ENCODE peak calls at places on chromosomes 12 and 14, in four cellular contexts. A is right cardiac atrium, U is psoas muscle, J is tibial nerve. V is an unnamed sample. For H3K4me1, the result is how much of the 10 kb centered on the place peaks cover.

GRCh38 chr14:68245146-68246073 is 425.8 kb downstream of the RAD51B start:
- DNase-seq in J (no peak), A (peak), U (peak), V (no peak)

GRCh38 chr14:77033622-77034521 is 5.4 kb upstream of the IRF2BPL start:
- DNase-seq in J (peak), U (peak), A (peak), V (peak)

GRCh38 chr14:101665478-101666078 is 95.9 kb upstream of the PPP2R5C start:
- DNase-seq in J (no peak), U (no peak), A (no peak), V (no peak)

GRCh38 chr14:32711103-32711680 is 227.5 kb upstream of the NPAS3 start:
- DNase-seq in U (no peak), J (no peak), A (no peak), V (no peak)

GRCh38 chr12:53505086-53505485 is 2.2 kb downstream of the NPFF start:
- DNase-seq in U (peak), A (peak), J (no peak), V (no peak)

GRCh38 chr14:72906316-72906715 is 12.4 kb upstream of the DPF3 start:
- DNase-seq in A (no peak), J (no peak), U (no peak), V (no peak)

GRCh38 chr12:4781212-4781611 is 61.0 kb downstream of the GALNT8 start:
- DNase-seq in A (no peak), U (no peak), J (no peak), V (no peak)

GRCh38 chr14:50605776-50606175 is 45.8 kb downstream of the ATL1 start:
- DNase-seq in U (no peak), A (no peak), J (no peak), V (no peak)

GRCh38 chr12:84983289-84983688 is 52.8 kb downstream of the TSPAN19 start:
- DNase-seq in J (no peak), A (no peak), U (no peak), V (no peak)

GRCh38 chr12:90250041-90250440 is 541.4 kb upstream of the ATP2B1 start:
- DNase-seq in J (no peak), A (no peak), U (no peak), V (no peak)

GRCh38 chr12:94289551-94290312 is 141.4 kb downstream of the PLXNC1 start:
- DNase-seq in J (no peak), A (peak), U (no peak), V (no peak)

GRCh38 chr12:120818416-120818815 is 85.7 kb downstream of the SPPL3 start:
- DNase-seq in A (no peak), J (no peak), U (no peak), V (no peak)

GRCh38 chr12:113088971-113089756 is 32.6 kb downstream of the DTX1 start:
- DNase-seq in A (no peak), J (no peak), U (no peak), V (peak)

GRCh38 chr12:94074216-94074969 is 74.0 kb upstream of the PLXNC1 start:
- DNase-seq in A (peak), U (peak), J (no peak), V (no peak)

GRCh38 chr12:11884661-11885060 is 186.1 kb upstream of the BCL2L14 start:
- DNase-seq in A (no peak), J (no peak), U (no peak), V (no peak)

DNA sequence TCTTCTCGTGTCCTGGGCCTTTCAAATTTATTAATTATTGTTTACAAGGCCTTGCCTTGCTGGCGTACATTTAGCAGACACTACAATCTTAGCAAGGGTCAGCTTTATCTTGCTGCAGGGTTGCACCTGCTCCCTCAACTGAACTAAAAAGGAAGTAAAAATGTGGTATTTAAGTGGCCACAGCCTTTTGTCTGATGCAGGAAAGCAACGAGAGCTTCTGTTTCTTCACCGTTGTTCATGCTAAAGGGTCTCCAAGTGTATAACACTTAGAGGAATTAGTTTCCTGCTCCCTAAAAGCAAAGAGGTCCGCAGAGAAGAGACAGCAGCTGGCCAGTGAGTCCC is 62.8 kb upstream of the EGLN3 start:
- DNase-seq in J (no peak), U (no peak), A (no peak), V (no peak)
- H3K4me3 ChIP-seq in J (no peak), U (no peak), A (no peak), V (no peak)

DNA sequence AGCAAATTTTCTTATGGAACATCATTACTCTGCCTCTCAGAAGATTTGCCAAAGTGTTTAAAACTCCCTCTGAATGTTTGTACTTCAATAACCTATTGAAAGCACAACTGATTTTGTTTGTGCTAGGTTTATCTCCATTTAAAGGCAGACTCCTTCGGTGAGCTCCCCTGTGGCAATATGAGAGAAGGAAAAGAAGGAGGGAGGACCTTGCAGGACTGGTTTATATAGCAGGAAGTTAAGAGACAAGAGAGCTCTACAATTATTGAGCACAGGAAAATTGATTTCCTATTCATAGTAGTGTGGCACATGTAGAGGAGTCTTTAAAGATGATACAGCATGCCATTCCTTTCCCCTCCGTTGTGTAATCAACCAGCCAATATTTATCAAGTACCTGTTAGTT is 75.5 kb downstream of the PDE3A start:
- DNase-seq in U (no peak), A (no peak), J (no peak), V (no peak)
- H3K27ac ChIP-seq in U (no peak), A (no peak), J (no peak), V (no peak)

DNA sequence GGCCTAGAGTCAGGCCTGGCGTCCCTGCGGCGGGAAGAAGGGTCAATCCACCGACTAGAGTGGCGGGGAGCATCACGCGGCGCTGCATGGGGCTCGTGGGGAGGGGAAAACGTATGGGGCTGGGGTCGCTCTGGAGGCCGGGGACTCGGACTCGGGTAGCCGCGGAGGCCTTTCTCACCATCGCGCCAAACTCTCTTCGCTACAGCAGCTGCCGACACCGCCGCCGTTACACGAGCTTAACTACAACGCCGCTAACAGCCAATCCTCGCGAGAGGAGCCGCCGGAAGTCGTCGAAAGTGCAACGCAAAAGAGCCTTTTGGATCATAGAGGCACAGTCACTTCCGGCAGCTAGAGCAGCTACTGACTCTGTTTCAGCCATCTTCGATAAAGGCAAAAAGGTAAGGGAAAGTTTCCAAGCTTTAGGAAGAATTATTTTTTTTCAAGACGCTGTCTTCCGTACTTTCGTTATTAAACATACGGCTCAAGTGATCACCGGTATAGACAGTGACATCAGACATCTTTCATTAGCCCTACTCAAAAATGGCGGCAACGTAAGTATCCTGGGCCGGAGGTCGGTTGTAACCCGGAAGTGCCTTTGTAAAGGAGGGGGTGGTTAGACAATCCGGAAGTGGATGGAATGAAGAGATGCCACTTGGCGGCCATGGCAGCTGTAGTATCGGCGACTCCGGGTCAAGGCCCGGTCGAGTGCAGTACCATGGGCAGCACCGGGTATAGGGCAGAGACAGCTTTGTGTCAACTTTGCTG is at the start of the genes ERH and SLC39A9:
- DNase-seq in U (peak), J (peak), A (peak), V (peak)
- H3K4me1 ChIP-seq in U (under half), J (under half), A (under half), V (half or more)

GRCh38 chr12:77847665-77848431 is 17.2 kb downstream of the NAV3 start:
- DNase-seq in A (no peak), U (no peak), J (no peak), V (no peak)
- H3K4me3 ChIP-seq in A (peak), U (no peak), J (no peak), V (no peak)

V was measured in CD8-positive, alpha-beta memory T cell.